ENCODE peak calls at places on chromosome 15, in five cellular contexts. N is GM23248, Y is breast epithelium, L is hepatocyte, X is lung. C is an unnamed sample.

GRCh38 chr15:35871282-35871681 is 325.3 kb upstream of the DPH6 start:
- DNase-seq in X (no peak), L (no peak), N (no peak), Y (no peak), C (no peak)

GRCh38 chr15:48823237-48823636 is 12.4 kb upstream of the CEP152 start:
- DNase-seq in L (no peak), X (no peak), Y (no peak), N (peak; percentile 42), C (no peak)

GRCh38 chr15:65819563-65819960 is 27.5 kb upstream of the DENND4A start:
- DNase-seq in X (no peak), N (no peak), L (no peak), Y (no peak), C (no peak)

GRCh38 chr15:29170496-29170895 is 99.1 kb downstream of the NSMCE3 start:
- DNase-seq in L (no peak), Y (no peak), X (no peak), N (no peak), C (no peak)

GRCh38 chr15:87527416-87527815 is 729.1 kb downstream of the NTRK3 start:
- DNase-seq in N (no peak), Y (no peak), X (no peak), L (peak; percentile 39), C (no peak)

GRCh38 chr15:78695849-78696248 is 54.8 kb upstream of the CHRNB4 start:
- DNase-seq in L (no peak), X (peak; percentile 25), Y (no peak), N (no peak), C (no peak)

GRCh38 chr15:58771621-58772235 is 626 bp downstream of the MINDY2 start:
- DNase-seq in Y (peak; percentile 62), N (peak; percentile 58), X (peak; percentile 49), L (peak; percentile 65), C (peak; percentile 69)

GRCh38 chr15:100627789-100628395 is 25.5 kb downstream of the ASB7 start:
- DNase-seq in Y (peak; percentile 64), L (peak; percentile 77), N (peak; percentile 61), X (peak; percentile 61), C (peak; percentile 64)

GRCh38 chr15:22850055-22850454 is 11.6 kb downstream of the NIPA2 start:
- DNase-seq in Y (no peak), N (peak; percentile 39), L (no peak), X (no peak), C (no peak)

GRCh38 chr15:40420793-40421192 is 15.2 kb downstream of the IVD start:
- DNase-seq in L (no peak), X (peak; percentile 82), N (no peak), Y (peak; percentile 85), C (peak; percentile 98)

GRCh38 chr15:43186003-43186353 is 775 bp downstream of the CCNDBP1 start:
- DNase-seq in X (no peak), Y (no peak), N (peak; percentile 45), L (peak; percentile 28), C (peak; percentile 27)

GRCh38 chr15:75063889-75064288 is 40.5 kb downstream of the PPCDC start:
- DNase-seq in Y (no peak), X (peak; percentile 20), N (no peak), L (no peak), C (no peak)

DNA sequence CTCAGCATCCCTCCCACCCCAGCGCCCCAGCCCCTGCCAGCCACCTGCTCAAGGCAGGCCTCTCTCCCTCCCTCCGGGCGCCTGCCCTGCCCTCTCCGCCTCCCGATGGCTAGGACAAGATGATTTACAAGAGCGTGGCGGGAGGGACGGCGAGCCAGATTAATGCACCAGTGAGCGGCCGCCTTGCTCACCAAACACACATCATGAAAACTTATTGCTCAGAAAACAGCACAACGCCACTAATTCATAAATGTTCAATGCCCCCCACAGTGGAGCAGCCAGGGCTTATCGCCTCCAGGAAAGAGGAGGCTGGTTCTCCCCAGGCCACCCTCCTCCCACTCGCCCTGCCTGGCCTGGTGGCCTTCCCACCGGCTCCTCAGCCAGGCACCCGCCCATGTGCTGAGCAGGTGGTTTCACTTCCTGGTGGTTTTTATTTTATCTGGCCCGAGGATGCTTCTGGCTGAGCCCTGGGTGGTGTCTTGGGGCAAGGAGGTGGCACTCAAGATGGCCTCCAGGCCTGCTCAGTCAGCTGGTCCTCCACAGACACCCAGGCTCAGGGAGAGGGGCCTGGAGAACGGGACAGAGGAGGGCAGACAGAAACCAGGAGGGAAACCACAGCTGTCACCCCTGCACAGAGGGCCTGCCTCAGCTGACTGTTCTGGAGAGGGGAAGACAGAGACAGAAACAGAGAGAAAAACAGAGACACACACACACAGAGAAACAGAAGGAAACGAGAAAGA is 284.9 kb downstream of the UACA start:
- DNase-seq in Y (no peak), N (no peak), X (no peak), L (no peak), C (peak; percentile 8)
- H3K4me1 ChIP-seq in Y (peaks cover 14% of the 10 kb centered on the region), N (peaks cover 24% of the 10 kb centered on the region), X (peaks cover 17% of the 10 kb centered on the region), L (no peaks in the 10 kb centered on the region), C (peaks cover 14% of the 10 kb centered on the region)

GRCh38 chr15:31554261-31554660 is 227.6 kb downstream of the KLF13 start:
- DNase-seq in L (no peak), N (peak; percentile 94), X (peak; percentile 47), Y (no peak), C (peak; percentile 24)
- H3K27ac ChIP-seq in L (no peak overlapping the region), N (peak overlapping the region; percentile 20), X (no peak overlapping the region), Y (peak overlapping the region; percentile 72), C (peak overlapping the region; percentile 65)

GRCh38 chr15:89756897-89757296 is 5.8 kb upstream of the MESP1 start:
- DNase-seq in X (no peak), L (peak; percentile 51), Y (no peak), N (no peak), C (no peak)
- H3K4me1 ChIP-seq in X (no peaks in the 10 kb centered on the region), L (peaks cover 4% of the 10 kb centered on the region), Y (no peaks in the 10 kb centered on the region), N (no peaks in the 10 kb centered on the region), C (no peaks in the 10 kb centered on the region)

GRCh38 chr15:73631915-73632669 is 1.1 kb downstream of the NPTN start:
- DNase-seq in L (peak; percentile 57), X (no peak), N (peak; percentile 69), Y (no peak), C (peak; percentile 26)

GRCh38 chr15:73630030-73630429 is 3.2 kb downstream of the NPTN start:
- DNase-seq in X (no peak), N (peak; percentile 33), L (no peak), Y (no peak), C (no peak)

GRCh38 chr15:73628102-73628501 is 5.1 kb downstream of the NPTN start:
- DNase-seq in N (no peak), Y (no peak), L (no peak), X (no peak), C (no peak)

GRCh38 chr15:73630796-73631471 is 2.3 kb downstream of the NPTN start:
- DNase-seq in L (peak; percentile 13), N (peak; percentile 45), X (no peak), Y (no peak), C (no peak)

GRCh38 chr15:73628976-73629854 is 4.0 kb downstream of the NPTN start:
- DNase-seq in X (no peak), N (peak; percentile 37), L (no peak), Y (no peak), C (no peak)
- H3K27ac ChIP-seq in X (no peak overlapping the region), N (peak overlapping the region; percentile 66), L (peak overlapping the region; percentile 94), Y (peak overlapping the region; percentile 28), C (no peak overlapping the region)

DNA sequence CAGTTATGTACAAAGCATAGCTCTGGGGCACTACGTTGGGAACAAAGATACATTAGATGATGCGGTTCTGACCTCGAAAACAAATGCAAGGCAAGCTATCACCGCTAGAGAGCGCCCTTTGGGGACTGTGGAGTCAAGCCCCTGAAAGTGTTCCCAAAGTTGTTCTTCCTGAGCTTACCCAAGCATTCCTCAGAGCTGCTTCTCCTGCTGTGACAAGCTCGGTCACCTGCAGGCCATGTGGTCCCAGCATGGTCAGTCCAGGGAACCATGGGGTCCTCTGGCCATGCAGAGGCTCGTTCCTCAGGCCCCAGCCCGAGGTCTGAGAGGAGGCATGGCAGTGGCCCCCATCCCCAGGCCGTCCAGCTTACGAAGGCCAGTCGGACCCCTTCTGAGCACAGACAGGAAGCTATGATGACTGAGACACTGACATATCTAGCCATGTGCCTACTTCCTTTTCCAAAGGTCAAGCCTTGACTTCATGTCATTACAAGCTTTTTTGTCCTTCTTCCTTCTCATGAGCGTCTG is 79.5 kb downstream of the ATP10A start:
- DNase-seq in L (no peak), Y (no peak), N (peak; percentile 72), X (no peak), C (no peak)
- H3K4me1 ChIP-seq in L (peaks cover 4% of the 10 kb centered on the region), Y (no peaks in the 10 kb centered on the region), N (peaks cover 61% of the 10 kb centered on the region), X (peaks cover 15% of the 10 kb centered on the region), C (no peaks in the 10 kb centered on the region)

GRCh38 chr15:88650556-88650955 is 11.7 kb downstream of the ISG20 start:
- DNase-seq in X (peak; percentile 15), Y (no peak), L (no peak), N (no peak), C (no peak)
- H3K27ac ChIP-seq in X (no peak overlapping the region), Y (no peak overlapping the region), L (no peak overlapping the region), N (no peak overlapping the region), C (no peak overlapping the region)

GRCh38 chr15:85462029-85462428 is 81.6 kb downstream of the AKAP13 start:
- DNase-seq in N (no peak), L (no peak), X (no peak), Y (no peak), C (no peak)
- H3K4me1 ChIP-seq in N (no peaks in the 10 kb centered on the region), L (no peaks in the 10 kb centered on the region), X (no peaks in the 10 kb centered on the region), Y (no peaks in the 10 kb centered on the region), C (peaks cover 10% of the 10 kb centered on the region)

GRCh38 chr15:63040954-63041353 is 1.6 kb upstream of the TPM1 start:
- DNase-seq in L (no peak), N (no peak), Y (no peak), X (no peak), C (no peak)

GRCh38 chr15:63039811-63040210 is 2.7 kb upstream of the TPM1 start:
- DNase-seq in Y (no peak), X (no peak), L (no peak), N (no peak), C (no peak)

GRCh38 chr15:63040509-63040908 is 2.0 kb upstream of the TPM1 start:
- DNase-seq in N (no peak), Y (no peak), X (no peak), L (no peak), C (no peak)

GRCh38 chr15:63037996-63038720 is 4.4 kb upstream of the TPM1 start:
- DNase-seq in Y (no peak), L (no peak), N (peak; percentile 11), X (no peak), C (no peak)

GRCh38 chr15:63038926-63039673 is 3.4 kb upstream of the TPM1 start:
- DNase-seq in Y (no peak), N (peak; percentile 83), L (no peak), X (no peak), C (no peak)
- H3K27ac ChIP-seq in Y (no peak overlapping the region), N (peak overlapping the region; percentile 42), L (peak overlapping the region; percentile 2), X (no peak overlapping the region), C (no peak overlapping the region)

C was measured in thyroid gland.